ENCODE peak calls at places on chromosome 16, in six cellular contexts. C is tibial nerve, I is heart right ventricle, Q is body of pancreas, U is HL-60, P is psoas muscle. H is an unnamed sample.

GRCh38 chr16:86566966-86567700 is 504 bp downstream of the FOXC2 start:
- DNase-seq in C (no peak), Q (no peak), I (no peak), U (no peak), P (no peak), H (peak)

GRCh38 chr16:19542138-19542821 is 13.2 kb upstream of the VPS35L start:
- DNase-seq in U (no peak), Q (no peak), P (no peak), C (no peak), I (no peak), H (no peak)

GRCh38 chr16:5017678-5017969 is 16.1 kb downstream of the NAGPA start:
- DNase-seq in Q (no peak), C (no peak), U (no peak), I (no peak), P (no peak), H (no peak)

GRCh38 chr16:70269471-70269870 is 17.7 kb upstream of the EXOSC6 start:
- DNase-seq in C (no peak), Q (no peak), I (no peak), P (no peak), U (no peak), H (no peak)

GRCh38 chr16:57606847-57607501 is 21.5 kb upstream of the ADGRG1 start:
- DNase-seq in Q (peak), U (no peak), P (no peak), I (no peak), C (no peak), H (no peak)

GRCh38 chr16:68041783-68042182 is 18.7 kb downstream of the DUS2 start:
- DNase-seq in I (no peak), Q (no peak), C (no peak), U (peak), P (no peak), H (no peak)

GRCh38 chr16:4097826-4098240 is 18.4 kb downstream of the ADCY9 start:
- DNase-seq in P (no peak), C (no peak), I (no peak), Q (no peak), U (no peak), H (no peak)

GRCh38 chr16:57186630-57187507 is 740 bp downstream of the RSPRY1 start:
- DNase-seq in C (no peak), Q (peak), P (no peak), U (no peak), I (no peak), H (peak)

GRCh38 chr16:30187556-30187865 is 4.1 kb downstream of the CORO1A start:
- DNase-seq in Q (no peak), U (no peak), I (no peak), P (no peak), C (no peak), H (no peak)

GRCh38 chr16:50945136-50945535 is 203.2 kb downstream of the CYLD start:
- DNase-seq in I (no peak), Q (no peak), P (no peak), C (no peak), U (no peak), H (no peak)

GRCh38 chr16:4328580-4329353 is 12.9 kb downstream of the GLIS2 start:
- DNase-seq in I (no peak), U (no peak), C (no peak), P (peak), Q (no peak), H (peak)

GRCh38 chr16:17015702-17016101 is 455.1 kb downstream of the XYLT1 start:
- DNase-seq in Q (no peak), I (no peak), C (no peak), U (no peak), P (no peak), H (no peak)

GRCh38 chr16:21097151-21097550 is 53.5 kb downstream of the DNAH3 start:
- DNase-seq in Q (no peak), C (no peak), U (no peak), I (no peak), P (no peak), H (no peak)

GRCh38 chr16:84209989-84210388 is 19.0 kb downstream of the ADAD2 start:
- DNase-seq in P (no peak), C (no peak), Q (no peak), U (no peak), I (no peak), H (no peak)

GRCh38 chr16:69851491-69852240 is 89.5 kb downstream of the WWP2 start:
- DNase-seq in U (no peak), C (no peak), I (no peak), P (no peak), Q (no peak), H (no peak)

GRCh38 chr16:68902376-68903345 is 59.3 kb downstream of the TANGO6 start:
- DNase-seq in U (no peak), I (peak), Q (peak), P (no peak), C (no peak), H (peak)

GRCh38 chr16:79509221-79509631 is 91.3 kb downstream of the MAF start:
- DNase-seq in Q (peak), U (no peak), I (peak), C (peak), P (peak), H (no peak)

GRCh38 chr16:3983081-3983520 is 102.6 kb upstream of the CREBBP start:
- DNase-seq in U (peak), Q (peak), C (peak), I (peak), P (peak), H (peak)

GRCh38 chr16:85428168-85428898 is 184.8 kb upstream of the GSE1 start:
- DNase-seq in U (no peak), P (peak), Q (peak), I (no peak), C (no peak), H (no peak)

GRCh38 chr16:4477966-4478365 is 1.8 kb downstream of the HMOX2 start:
- DNase-seq in P (no peak), U (no peak), I (no peak), C (peak), Q (no peak), H (no peak)

GRCh38 chr16:78895661-78896060 is 704.9 kb downstream of the MAF start:
- DNase-seq in I (no peak), P (no peak), Q (no peak), U (no peak), C (no peak), H (no peak)

GRCh38 chr16:86680661-86681439 is 102.5 kb downstream of the FOXL1 start:
- DNase-seq in U (no peak), C (no peak), Q (no peak), P (no peak), I (no peak), H (peak)

GRCh38 chr16:57115504-57116182 is 23.3 kb downstream of the CPNE2 start:
- DNase-seq in P (peak), C (peak), U (no peak), Q (peak), I (peak), H (peak)

GRCh38 chr16:20327444-20328041 is at the start of gene GP2:
- DNase-seq in P (no peak), C (no peak), I (no peak), U (no peak), Q (peak), H (no peak)

GRCh38 chr16:57720142-57720575 is 15.4 kb upstream of the KATNB1 start:
- DNase-seq in P (no peak), C (no peak), U (no peak), Q (peak), I (peak), H (peak)

GRCh38 chr16:9092282-9092962 is 978 bp downstream of the HAPSTR1 start:
- DNase-seq in Q (peak), C (no peak), P (peak), U (no peak), I (peak), H (no peak)

GRCh38 chr16:8127096-8127495 is 463.2 kb downstream of the TMEM114 start:
- DNase-seq in I (no peak), U (no peak), P (no peak), Q (no peak), C (no peak), H (no peak)

GRCh38 chr16:79098897-79099296 is 501.6 kb downstream of the MAF start:
- DNase-seq in Q (no peak), U (no peak), C (no peak), I (no peak), P (no peak), H (no peak)

GRCh38 chr16:10646581-10647263 is 48.0 kb downstream of the TEKT5 start:
- DNase-seq in U (no peak), P (no peak), C (no peak), I (no peak), Q (peak), H (no peak)

DNA sequence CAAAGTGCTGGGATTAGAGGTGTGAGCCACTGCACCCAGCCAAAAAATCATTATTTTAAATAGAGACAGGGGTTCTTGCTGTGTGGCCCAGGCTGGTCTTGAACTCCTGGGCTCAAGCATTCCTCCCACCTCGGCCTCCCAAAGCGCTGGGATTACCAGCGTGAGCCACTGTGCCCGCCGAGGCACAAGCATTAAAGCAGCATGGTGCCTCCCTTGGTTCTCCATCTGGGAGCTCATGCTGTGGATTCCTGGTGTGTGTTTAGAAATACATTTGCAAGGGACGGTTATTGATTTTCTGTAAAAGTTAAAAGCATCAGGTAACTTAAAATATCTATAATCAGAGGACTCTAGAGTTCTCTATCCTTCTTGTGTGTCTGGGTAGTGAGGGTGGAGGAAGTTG is 14.7 kb upstream of the CAPN15 start:
- DNase-seq in C (no peak), P (no peak), Q (no peak), I (no peak), U (no peak), H (no peak)
- H3K27ac ChIP-seq in C (no peak), P (no peak), Q (no peak), I (no peak), U (no peak), H (no peak)

GRCh38 chr16:72936408-72936807 is 111.5 kb downstream of the ZFHX3 start:
- DNase-seq in U (no peak), C (no peak), I (no peak), Q (no peak), P (no peak), H (no peak)
- H3K27ac ChIP-seq in U (no peak), C (no peak), I (no peak), Q (peak), P (no peak), H (no peak)

GRCh38 chr16:49800876-49801275 is 55.0 kb downstream of the ZNF423 start:
- DNase-seq in I (no peak), C (no peak), U (no peak), P (no peak), Q (no peak), H (no peak)
- H3K27ac ChIP-seq in I (no peak), C (no peak), U (no peak), P (no peak), Q (no peak), H (no peak)

GRCh38 chr16:54657058-54657708 is 273.5 kb upstream of the IRX5 start:
- DNase-seq in U (no peak), P (no peak), I (no peak), C (no peak), Q (peak), H (peak)
- H3K27ac ChIP-seq in U (no peak), P (no peak), I (no peak), C (no peak), Q (no peak), H (no peak)

GRCh38 chr16:2462031-2462866 is 2.3 kb downstream of the TEDC2 start:
- DNase-seq in U (no peak), Q (no peak), P (no peak), I (no peak), C (no peak), H (no peak)

GRCh38 chr16:2458887-2459646 is 842 bp upstream of the TEDC2 start:
- DNase-seq in I (no peak), Q (no peak), U (no peak), C (no peak), P (no peak), H (no peak)

GRCh38 chr16:2460916-2461315 is 1.0 kb downstream of the TEDC2 start:
- DNase-seq in C (no peak), Q (no peak), I (no peak), U (no peak), P (no peak), H (no peak)

GRCh38 chr16:2459647-2460390 is at the start of gene TEDC2:
- DNase-seq in I (peak), Q (peak), U (peak), P (peak), C (peak), H (peak)

DNA sequence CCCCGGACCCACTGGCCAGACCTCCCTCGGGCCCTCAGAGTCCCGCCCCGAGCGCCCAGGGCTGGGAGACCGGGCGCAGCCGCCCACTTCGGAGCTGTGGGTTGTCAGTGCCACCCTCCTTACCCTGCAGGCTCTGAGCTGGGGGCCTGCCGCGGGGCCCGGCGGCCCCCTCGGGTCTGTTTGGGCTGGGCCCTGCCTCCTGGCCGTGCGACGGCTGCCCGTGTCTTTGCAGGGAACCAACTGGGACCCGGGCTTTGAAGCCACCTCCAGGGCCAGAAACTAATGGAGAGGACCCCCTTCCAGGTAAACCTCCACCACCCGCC is 443 bp downstream of the TEDC2 start:
- DNase-seq in P (no peak), Q (no peak), U (no peak), I (no peak), C (no peak), H (no peak)
- H3K27ac ChIP-seq in P (no peak), Q (no peak), U (no peak), I (no peak), C (no peak), H (peak)

DNA sequence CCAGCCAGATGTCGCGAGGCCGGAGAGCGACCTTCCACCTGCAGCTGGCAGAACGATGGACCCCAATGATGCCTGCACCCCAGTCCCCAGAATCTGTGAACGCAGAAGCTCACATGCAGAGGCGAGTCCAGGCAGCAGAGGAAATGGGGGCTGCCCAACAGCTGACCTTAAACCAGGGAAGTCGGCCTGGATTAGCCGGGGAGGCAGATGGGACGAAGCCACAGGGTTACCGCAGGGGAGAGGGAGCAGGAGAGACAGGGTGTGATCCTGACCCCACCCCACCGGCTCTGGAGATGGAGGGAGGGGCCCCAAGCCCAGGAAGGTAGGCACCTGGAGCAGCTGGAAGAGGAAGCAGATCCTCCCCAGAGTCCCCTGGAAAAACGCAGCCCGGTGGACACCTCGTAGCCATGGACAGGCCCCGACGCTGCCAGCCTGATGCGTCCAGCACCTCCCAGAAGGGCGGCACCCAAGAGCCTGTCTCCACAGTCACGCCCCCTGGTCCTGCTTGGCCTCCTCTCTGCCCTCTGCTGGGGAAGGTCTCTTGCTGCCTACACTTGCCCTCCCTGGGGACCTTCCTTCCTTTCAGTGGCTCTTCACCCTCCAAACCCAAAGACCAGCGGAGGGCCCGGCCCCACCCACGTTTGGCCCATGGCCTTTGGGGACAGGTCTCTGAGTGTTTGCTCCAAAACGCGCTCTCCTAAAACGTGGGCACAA is 37.3 kb downstream of the PIEZO1 start:
- DNase-seq in U (peak), P (no peak), Q (peak), C (no peak), I (no peak), H (peak)
- H3K27ac ChIP-seq in U (no peak), P (no peak), Q (no peak), C (no peak), I (no peak), H (no peak)

DNA sequence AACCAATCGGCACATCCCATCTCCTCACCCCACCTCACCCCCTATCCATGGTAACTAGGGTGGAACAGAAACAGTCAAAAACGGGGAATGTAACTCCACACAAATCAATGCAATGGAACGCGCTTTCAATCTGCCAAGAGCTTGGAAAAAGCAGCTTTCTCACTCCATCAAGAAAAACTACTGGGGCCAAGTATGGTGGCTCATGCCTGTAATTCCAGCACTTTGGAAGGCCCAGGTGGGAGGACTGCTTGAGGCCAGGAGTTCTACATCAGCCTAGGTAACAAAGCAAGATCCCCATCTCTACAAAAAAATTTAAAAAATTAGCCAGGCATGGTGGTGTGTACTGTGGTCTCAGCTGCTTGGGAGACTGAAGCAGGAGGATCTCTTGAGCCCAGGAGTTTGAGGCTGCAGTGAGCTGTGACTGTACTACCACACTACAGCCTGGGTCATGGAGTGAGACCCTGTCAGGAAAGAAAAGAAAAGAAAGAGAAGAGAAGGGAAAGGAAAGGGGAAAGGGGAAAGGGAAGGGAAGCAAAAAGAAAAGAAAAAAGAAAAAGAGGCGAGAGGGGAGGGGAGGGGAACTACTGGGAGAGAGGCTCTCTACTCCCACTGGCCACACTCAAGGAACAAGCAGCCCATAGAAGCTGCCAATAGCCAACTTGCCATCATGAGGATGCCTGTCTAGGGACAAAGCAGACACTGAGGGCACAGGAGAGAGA is 38.9 kb downstream of the ARHGAP17 start:
- DNase-seq in P (no peak), Q (no peak), I (no peak), C (no peak), U (no peak), H (no peak)
- H3K27ac ChIP-seq in P (peak), Q (no peak), I (peak), C (no peak), U (no peak), H (no peak)

GRCh38 chr16:49504626-49505025 is 131.0 kb downstream of the C16orf78 start:
- DNase-seq in P (no peak), I (no peak), Q (no peak), C (no peak), U (no peak), H (no peak)

GRCh38 chr16:49504023-49504364 is 130.4 kb downstream of the C16orf78 start:
- DNase-seq in C (no peak), Q (no peak), U (no peak), I (no peak), P (no peak), H (no peak)

GRCh38 chr16:49502136-49502881 is 128.7 kb downstream of the C16orf78 start:
- DNase-seq in P (no peak), U (no peak), C (no peak), I (no peak), Q (no peak), H (no peak)

GRCh38 chr16:49505556-49505955 is 132.0 kb downstream of the C16orf78 start:
- DNase-seq in Q (no peak), P (no peak), C (no peak), I (no peak), U (no peak), H (no peak)

DNA sequence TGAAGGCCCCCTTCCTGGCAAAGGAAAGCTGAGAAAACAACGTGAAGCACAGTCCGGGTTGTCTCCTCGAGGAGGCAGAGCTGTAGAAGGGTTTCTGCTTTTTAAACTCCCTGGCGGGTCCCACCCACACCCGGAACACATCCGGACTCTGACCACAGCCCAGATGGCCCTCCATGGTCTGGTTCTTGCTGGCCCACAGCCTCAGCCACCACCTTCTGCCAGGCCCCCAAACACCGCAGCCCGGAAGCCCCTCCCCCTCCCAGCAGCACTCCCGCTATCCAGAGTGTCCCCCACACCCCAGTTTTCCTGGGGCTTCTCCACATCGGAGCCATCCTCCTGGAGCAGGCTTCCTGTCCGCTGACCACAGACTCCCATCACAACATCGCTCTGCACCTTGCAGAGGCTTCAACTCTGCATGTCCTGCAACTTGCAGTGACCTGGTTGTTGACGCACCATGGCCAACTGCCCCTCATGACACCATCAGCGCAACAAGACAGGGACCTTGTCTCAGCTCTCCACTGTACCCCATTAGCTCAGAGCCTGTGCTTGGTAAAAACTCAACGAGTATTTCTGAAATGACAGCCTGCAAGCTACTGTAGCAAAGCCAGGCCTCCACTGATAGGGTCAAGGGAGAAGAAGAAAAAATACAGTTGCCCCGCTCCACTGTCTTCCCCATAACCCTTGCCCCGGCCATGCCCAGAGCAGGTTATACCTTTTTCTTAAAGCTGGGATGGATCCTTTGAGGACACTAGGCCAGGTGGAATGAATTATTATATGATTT is 129.8 kb downstream of the C16orf78 start:
- DNase-seq in P (no peak), I (no peak), Q (no peak), C (no peak), U (no peak), H (no peak)
- H3K27ac ChIP-seq in P (no peak), I (no peak), Q (no peak), C (no peak), U (no peak), H (no peak)

GRCh38 chr16:11748023-11748403 is 5.4 kb upstream of the TXNDC11 start:
- DNase-seq in U (no peak), P (no peak), Q (no peak), I (no peak), C (no peak), H (no peak)

GRCh38 chr16:11744075-11744470 is 1.4 kb upstream of the TXNDC11 start:
- DNase-seq in Q (no peak), C (no peak), P (no peak), U (no peak), I (no peak), H (no peak)

GRCh38 chr16:11750056-11750455 is 7.4 kb upstream of the TXNDC11 start:
- DNase-seq in C (no peak), P (no peak), I (no peak), U (no peak), Q (peak), H (no peak)

GRCh38 chr16:11752856-11753255 is 10.2 kb upstream of the TXNDC11 start:
- DNase-seq in Q (no peak), P (no peak), U (no peak), C (no peak), I (no peak), H (no peak)

GRCh38 chr16:11748404-11749254 is 6.0 kb upstream of the TXNDC11 start:
- DNase-seq in I (no peak), C (no peak), Q (peak), U (no peak), P (no peak), H (no peak)
- H3K27ac ChIP-seq in I (no peak), C (no peak), Q (peak), U (no peak), P (no peak), H (peak)

H was measured in cardiac muscle cell.